ENCODE peak calls at places on chromosomes 6 and 20, in four cellular contexts. V, Y, U and N are unnamed samples.

GRCh38 chr6:50655848-50656453 is 57.4 kb upstream of the TFAP2D start:
- DNase-seq in V (no peak), U (peak), Y (peak), N (no peak)

GRCh38 chr6:118663993-118664985 is 12.9 kb upstream of the CEP85L start:
- DNase-seq in Y (no peak), U (no peak), V (no peak), N (no peak)

GRCh38 chr6:70651326-70651905 is 16.3 kb upstream of the SMAP1 start:
- DNase-seq in V (peak), Y (no peak), U (no peak), N (no peak)

GRCh38 chr6:134537146-134537555 is 219.2 kb upstream of the SGK1 start:
- DNase-seq in V (no peak), Y (no peak), U (no peak), N (no peak)

GRCh38 chr6:11183761-11184362 is 48.6 kb downstream of the NEDD9 start:
- DNase-seq in V (no peak), U (peak), Y (no peak), N (no peak)

GRCh38 chr6:69631552-69632346 is 165.1 kb downstream of the LMBRD1 start:
- DNase-seq in Y (peak), V (no peak), U (no peak), N (no peak)

GRCh38 chr6:170555305-170555704 is 1.1 kb downstream of the TBP start:
- DNase-seq in U (no peak), V (no peak), Y (no peak), N (no peak)

GRCh38 chr6:132357120-132357519 is 44.2 kb downstream of the MOXD1 start:
- DNase-seq in U (no peak), V (no peak), Y (no peak), N (no peak)

GRCh38 chr20:10476319-10476724 is 41.2 kb downstream of the SLX4IP start:
- DNase-seq in Y (no peak), V (no peak), U (no peak), N (no peak)

GRCh38 chr6:117440558-117441525 is 15.1 kb upstream of the ROS1 start:
- DNase-seq in V (no peak), Y (no peak), U (no peak), N (no peak)

GRCh38 chr6:37860226-37860839 is 40.8 kb downstream of the ZFAND3 start:
- DNase-seq in U (peak), V (peak), Y (peak), N (peak)

GRCh38 chr6:159126590-159126989 is 42.6 kb upstream of the FNDC1 start:
- DNase-seq in U (peak), Y (peak), V (no peak), N (no peak)

GRCh38 chr20:61120595-61121515 is 131.2 kb upstream of the CDH4 start:
- DNase-seq in V (peak), U (peak), Y (peak), N (peak)

GRCh38 chr6:23175391-23175790 is 606.0 kb downstream of the HDGFL1 start:
- DNase-seq in U (no peak), Y (no peak), V (no peak), N (no peak)

GRCh38 chr20:4613718-4614620 is 107.7 kb upstream of the PRND start:
- DNase-seq in U (peak), Y (peak), V (peak), N (peak)

GRCh38 chr6:147922764-147923163 is 414.3 kb downstream of the SAMD5 start:
- DNase-seq in Y (no peak), U (no peak), V (no peak), N (no peak)

GRCh38 chr6:158818008-158818579 is 1.1 kb downstream of the EZR start:
- DNase-seq in U (peak), V (peak), Y (no peak), N (peak)